ENCODE peak calls at places on chromosomes 12 and 14, in nine cellular contexts. One of them, this sample, is unnamed.

GRCh38 chr12:85489194-85489593 is 209.2 kb downstream of the ALX1 start:
- DNase-seq in astrocyte: no peak
- DNase-seq in A549: no peak
- DNase-seq in posterior cingulate gyrus: no peak
- DNase-seq in EH: no peak
- DNase-seq in H4: no peak
- DNase-seq in hypothalamus: no peak
- DNase-seq in CD4-positive, alpha-beta T cell: no peak
- DNase-seq in SW 1271: no peak
- DNase-seq in this sample: no peak

GRCh38 chr12:52182456-52182855 is 9.4 kb downstream of the KRT80 start:
- DNase-seq in posterior cingulate gyrus: no peak
- DNase-seq in SW 1271: no peak
- DNase-seq in CD4-positive, alpha-beta T cell: no peak
- DNase-seq in A549: no peak
- DNase-seq in hypothalamus: no peak
- DNase-seq in H4: no peak
- DNase-seq in astrocyte: no peak
- DNase-seq in EH: no peak
- DNase-seq in this sample: no peak

GRCh38 chr12:87163122-87163521 is 866.1 kb downstream of the C12orf50 start:
- DNase-seq in EH: no peak
- DNase-seq in hypothalamus: no peak
- DNase-seq in astrocyte: no peak
- DNase-seq in posterior cingulate gyrus: no peak
- DNase-seq in SW 1271: no peak
- DNase-seq in H4: no peak
- DNase-seq in CD4-positive, alpha-beta T cell: no peak
- DNase-seq in A549: no peak
- DNase-seq in this sample: no peak

GRCh38 chr14:75486317-75486716 is 36.0 kb upstream of the BATF start:
- DNase-seq in EH: no peak
- DNase-seq in SW 1271: no peak
- DNase-seq in CD4-positive, alpha-beta T cell: no peak
- DNase-seq in A549: no peak
- DNase-seq in posterior cingulate gyrus: no peak
- DNase-seq in astrocyte: no peak
- DNase-seq in H4: no peak
- DNase-seq in hypothalamus: no peak
- DNase-seq in this sample: no peak

GRCh38 chr12:45831590-45831989 is 102.1 kb downstream of the ARID2 start:
- DNase-seq in EH: no peak
- DNase-seq in hypothalamus: no peak
- DNase-seq in A549: no peak
- DNase-seq in posterior cingulate gyrus: no peak
- DNase-seq in astrocyte: no peak
- DNase-seq in SW 1271: no peak
- DNase-seq in CD4-positive, alpha-beta T cell: no peak
- DNase-seq in H4: no peak
- DNase-seq in this sample: no peak

GRCh38 chr12:42922512-42922865 is 332.9 kb upstream of the PRICKLE1 start:
- DNase-seq in CD4-positive, alpha-beta T cell: no peak
- DNase-seq in A549: no peak
- DNase-seq in posterior cingulate gyrus: no peak
- DNase-seq in EH: no peak
- DNase-seq in hypothalamus: no peak
- DNase-seq in astrocyte: no peak
- DNase-seq in H4: no peak
- DNase-seq in SW 1271: no peak
- DNase-seq in this sample: no peak

GRCh38 chr12:57737467-57738141 is 938 bp downstream of the AGAP2 start:
- DNase-seq in hypothalamus: no peak
- DNase-seq in astrocyte: no peak
- DNase-seq in A549: no peak
- DNase-seq in H4: no peak
- DNase-seq in CD4-positive, alpha-beta T cell: no peak
- DNase-seq in posterior cingulate gyrus: peak
- DNase-seq in SW 1271: no peak
- DNase-seq in EH: peak
- DNase-seq in this sample: peak

GRCh38 chr12:77940011-77940423 is 109.3 kb downstream of the NAV3 start:
- DNase-seq in A549: peak
- DNase-seq in astrocyte: peak
- DNase-seq in H4: peak
- DNase-seq in SW 1271: peak
- DNase-seq in CD4-positive, alpha-beta T cell: no peak
- DNase-seq in posterior cingulate gyrus: no peak
- DNase-seq in hypothalamus: no peak
- DNase-seq in EH: peak
- DNase-seq in this sample: no peak

GRCh38 chr14:80055226-80055625 is 156.1 kb downstream of the DIO2 start:
- DNase-seq in hypothalamus: no peak
- DNase-seq in astrocyte: peak
- DNase-seq in posterior cingulate gyrus: no peak
- DNase-seq in A549: no peak
- DNase-seq in EH: peak
- DNase-seq in CD4-positive, alpha-beta T cell: no peak
- DNase-seq in H4: no peak
- DNase-seq in SW 1271: no peak
- DNase-seq in this sample: no peak

GRCh38 chr14:31560759-31561154 is 447 bp upstream of the NUBPL start:
- DNase-seq in posterior cingulate gyrus: no peak
- DNase-seq in SW 1271: no peak
- DNase-seq in astrocyte: no peak
- DNase-seq in hypothalamus: no peak
- DNase-seq in A549: no peak
- DNase-seq in EH: no peak
- DNase-seq in H4: no peak
- DNase-seq in CD4-positive, alpha-beta T cell: no peak
- DNase-seq in this sample: no peak

GRCh38 chr14:69260979-69261605 is 1.1 kb downstream of the GALNT16 start:
- DNase-seq in A549: peak
- DNase-seq in SW 1271: no peak
- DNase-seq in hypothalamus: peak
- DNase-seq in posterior cingulate gyrus: peak
- DNase-seq in EH: no peak
- DNase-seq in astrocyte: no peak
- DNase-seq in H4: no peak
- DNase-seq in CD4-positive, alpha-beta T cell: no peak
- DNase-seq in this sample: no peak

GRCh38 chr14:85731198-85731597 is 201.3 kb downstream of the FLRT2 start:
- DNase-seq in A549: no peak
- DNase-seq in astrocyte: peak
- DNase-seq in EH: peak
- DNase-seq in SW 1271: no peak
- DNase-seq in hypothalamus: no peak
- DNase-seq in posterior cingulate gyrus: no peak
- DNase-seq in H4: peak
- DNase-seq in CD4-positive, alpha-beta T cell: no peak
- DNase-seq in this sample: no peak

GRCh38 chr14:54564799-54565235 is 2.1 kb upstream of the SAMD4A start:
- DNase-seq in EH: peak
- DNase-seq in astrocyte: peak
- DNase-seq in H4: peak
- DNase-seq in hypothalamus: no peak
- DNase-seq in SW 1271: peak
- DNase-seq in posterior cingulate gyrus: no peak
- DNase-seq in A549: no peak
- DNase-seq in CD4-positive, alpha-beta T cell: no peak
- DNase-seq in this sample: no peak

GRCh38 chr14:99925471-99925870 is 132.3 kb downstream of the EML1 start:
- DNase-seq in CD4-positive, alpha-beta T cell: no peak
- DNase-seq in SW 1271: no peak
- DNase-seq in H4: no peak
- DNase-seq in astrocyte: no peak
- DNase-seq in EH: no peak
- DNase-seq in posterior cingulate gyrus: no peak
- DNase-seq in A549: no peak
- DNase-seq in hypothalamus: no peak
- DNase-seq in this sample: no peak

GRCh38 chr14:74733241-74733640 is 20.3 kb downstream of the FCF1 start:
- DNase-seq in CD4-positive, alpha-beta T cell: no peak
- DNase-seq in posterior cingulate gyrus: no peak
- DNase-seq in A549: no peak
- DNase-seq in hypothalamus: no peak
- DNase-seq in EH: no peak
- DNase-seq in H4: no peak
- DNase-seq in SW 1271: no peak
- DNase-seq in astrocyte: no peak
- DNase-seq in this sample: no peak

GRCh38 chr12:106097011-106097410 is 41.7 kb downstream of the NUAK1 start:
- DNase-seq in H4: no peak
- DNase-seq in CD4-positive, alpha-beta T cell: no peak
- DNase-seq in SW 1271: no peak
- DNase-seq in posterior cingulate gyrus: no peak
- DNase-seq in hypothalamus: no peak
- DNase-seq in astrocyte: no peak
- DNase-seq in A549: no peak
- DNase-seq in EH: peak
- DNase-seq in this sample: no peak

GRCh38 chr12:121190523-121191031 is 19.4 kb upstream of the P2RX4 start:
- DNase-seq in CD4-positive, alpha-beta T cell: no peak
- DNase-seq in EH: peak
- DNase-seq in H4: peak
- DNase-seq in astrocyte: peak
- DNase-seq in hypothalamus: no peak
- DNase-seq in posterior cingulate gyrus: no peak
- DNase-seq in SW 1271: peak
- DNase-seq in A549: no peak
- DNase-seq in this sample: no peak

This sample was measured in substantia nigra.